ENCODE peak calls at places on chromosomes 2 and 18, in five cellular contexts. One of them, this sample, is unnamed.

GRCh38 chr2:240348522-240348921 is 86.9 kb upstream of the GPC1 start:
- DNase-seq in thoracic aorta: no peak
- DNase-seq in CD4-positive, alpha-beta T cell: no peak
- DNase-seq in foreskin fibroblast: no peak
- DNase-seq in fibroblast of pulmonary artery: no peak
- DNase-seq in this sample: no peak

GRCh38 chr2:241483305-241483704 is 25.1 kb downstream of the STK25 start:
- DNase-seq in foreskin fibroblast: no peak
- DNase-seq in CD4-positive, alpha-beta T cell: no peak
- DNase-seq in thoracic aorta: no peak
- DNase-seq in fibroblast of pulmonary artery: no peak
- DNase-seq in this sample: no peak

GRCh38 chr2:111618577-111618930 is 265.4 kb downstream of the ANAPC1 start:
- DNase-seq in fibroblast of pulmonary artery: no peak
- DNase-seq in CD4-positive, alpha-beta T cell: no peak
- DNase-seq in thoracic aorta: no peak
- DNase-seq in foreskin fibroblast: peak; percentile 79
- DNase-seq in this sample: no peak

GRCh38 chr2:159064446-159065301 is 96.2 kb downstream of the TANC1 start:
- DNase-seq in fibroblast of pulmonary artery: peak; percentile 60
- DNase-seq in CD4-positive, alpha-beta T cell: no peak
- DNase-seq in foreskin fibroblast: peak; percentile 50
- DNase-seq in thoracic aorta: no peak
- DNase-seq in this sample: no peak

GRCh38 chr2:234490239-234491074 is 6.4 kb downstream of the ARL4C start:
- DNase-seq in fibroblast of pulmonary artery: no peak
- DNase-seq in foreskin fibroblast: no peak
- DNase-seq in CD4-positive, alpha-beta T cell: no peak
- DNase-seq in thoracic aorta: no peak
- DNase-seq in this sample: no peak

GRCh38 chr2:161420406-161421025 is 4.4 kb downstream of the TBR1 start:
- DNase-seq in thoracic aorta: no peak
- DNase-seq in foreskin fibroblast: no peak
- DNase-seq in CD4-positive, alpha-beta T cell: no peak
- DNase-seq in fibroblast of pulmonary artery: no peak
- DNase-seq in this sample: no peak

GRCh38 chr2:152037711-152038110 is 61.1 kb downstream of the CACNB4 start:
- DNase-seq in thoracic aorta: no peak
- DNase-seq in foreskin fibroblast: no peak
- DNase-seq in fibroblast of pulmonary artery: no peak
- DNase-seq in CD4-positive, alpha-beta T cell: no peak
- DNase-seq in this sample: no peak

GRCh38 chr2:47346107-47346506 is 56.8 kb upstream of the MSH2 start:
- DNase-seq in fibroblast of pulmonary artery: no peak
- DNase-seq in foreskin fibroblast: no peak
- DNase-seq in CD4-positive, alpha-beta T cell: no peak
- DNase-seq in thoracic aorta: no peak
- DNase-seq in this sample: no peak

GRCh38 chr2:95352291-95353054 is 50.0 kb upstream of the FAHD2A start:
- DNase-seq in CD4-positive, alpha-beta T cell: no peak
- DNase-seq in foreskin fibroblast: no peak
- DNase-seq in fibroblast of pulmonary artery: no peak
- DNase-seq in thoracic aorta: no peak
- DNase-seq in this sample: no peak

GRCh38 chr2:17814601-17815000 is 1.7 kb upstream of the MSGN1 start:
- DNase-seq in foreskin fibroblast: no peak
- DNase-seq in fibroblast of pulmonary artery: no peak
- DNase-seq in CD4-positive, alpha-beta T cell: no peak
- DNase-seq in thoracic aorta: no peak
- DNase-seq in this sample: no peak

GRCh38 chr2:66775730-66776422 is 341.0 kb downstream of the MEIS1 start:
- DNase-seq in foreskin fibroblast: no peak
- DNase-seq in fibroblast of pulmonary artery: no peak
- DNase-seq in CD4-positive, alpha-beta T cell: no peak
- DNase-seq in thoracic aorta: no peak
- DNase-seq in this sample: no peak

GRCh38 chr2:223954401-223954800 is 2.9 kb upstream of the MRPL44 start:
- DNase-seq in CD4-positive, alpha-beta T cell: no peak
- DNase-seq in thoracic aorta: no peak
- DNase-seq in fibroblast of pulmonary artery: peak; percentile 91
- DNase-seq in foreskin fibroblast: peak; percentile 66
- DNase-seq in this sample: no peak

GRCh38 chr2:101995804-101996203 is 4.0 kb downstream of the IL1R2 start:
- DNase-seq in CD4-positive, alpha-beta T cell: no peak
- DNase-seq in thoracic aorta: no peak
- DNase-seq in foreskin fibroblast: no peak
- DNase-seq in fibroblast of pulmonary artery: no peak
- DNase-seq in this sample: no peak

GRCh38 chr2:233448565-233448964 is 94.3 kb downstream of the DGKD start:
- DNase-seq in fibroblast of pulmonary artery: no peak
- DNase-seq in CD4-positive, alpha-beta T cell: no peak
- DNase-seq in foreskin fibroblast: no peak
- DNase-seq in thoracic aorta: no peak
- DNase-seq in this sample: no peak

GRCh38 chr2:128315122-128315828 is 3.4 kb downstream of the HS6ST1 start:
- DNase-seq in fibroblast of pulmonary artery: no peak
- DNase-seq in CD4-positive, alpha-beta T cell: no peak
- DNase-seq in foreskin fibroblast: no peak
- DNase-seq in thoracic aorta: no peak
- DNase-seq in this sample: no peak

GRCh38 chr18:25392199-25392598 is 40.2 kb upstream of the ZNF521 start:
- DNase-seq in fibroblast of pulmonary artery: no peak
- DNase-seq in thoracic aorta: no peak
- DNase-seq in CD4-positive, alpha-beta T cell: no peak
- DNase-seq in foreskin fibroblast: no peak
- DNase-seq in this sample: no peak

GRCh38 chr18:47587587-47587986 is 336.1 kb upstream of the SKOR2 start:
- DNase-seq in fibroblast of pulmonary artery: no peak
- DNase-seq in thoracic aorta: no peak
- DNase-seq in foreskin fibroblast: no peak
- DNase-seq in CD4-positive, alpha-beta T cell: no peak
- DNase-seq in this sample: no peak

GRCh38 chr2:37324536-37324785 is 172 bp downstream of the PRKD3 start:
- DNase-seq in thoracic aorta: peak; percentile 21
- DNase-seq in fibroblast of pulmonary artery: peak; percentile 81
- DNase-seq in foreskin fibroblast: no peak
- DNase-seq in CD4-positive, alpha-beta T cell: peak; percentile 49
- DNase-seq in this sample: no peak

GRCh38 chr2:55885129-55885943 is 38.2 kb downstream of the EFEMP1 start:
- DNase-seq in foreskin fibroblast: peak; percentile 75
- DNase-seq in thoracic aorta: no peak
- DNase-seq in fibroblast of pulmonary artery: peak; percentile 98
- DNase-seq in CD4-positive, alpha-beta T cell: no peak
- DNase-seq in this sample: no peak

GRCh38 chr2:217062774-217063173 is 202.9 kb upstream of the TNP1 start:
- DNase-seq in thoracic aorta: no peak
- DNase-seq in CD4-positive, alpha-beta T cell: no peak
- DNase-seq in foreskin fibroblast: no peak
- DNase-seq in fibroblast of pulmonary artery: no peak
- DNase-seq in this sample: no peak

GRCh38 chr2:8430628-8431027 is 251.2 kb upstream of the ID2 start:
- DNase-seq in thoracic aorta: no peak
- DNase-seq in CD4-positive, alpha-beta T cell: no peak
- DNase-seq in foreskin fibroblast: no peak
- DNase-seq in fibroblast of pulmonary artery: no peak
- DNase-seq in this sample: no peak
- TF ChIP-seq CTCF in thoracic aorta: no peak
- TF ChIP-seq CTCF in CD4-positive, alpha-beta T cell: no peak
- TF ChIP-seq CTCF in foreskin fibroblast: no peak
- TF ChIP-seq CTCF in fibroblast of pulmonary artery: no peak
- TF ChIP-seq CTCF in this sample: no peak

GRCh38 chr2:258933-259332 is 4.9 kb downstream of the SH3YL1 start:
- DNase-seq in foreskin fibroblast: no peak
- DNase-seq in CD4-positive, alpha-beta T cell: no peak
- DNase-seq in fibroblast of pulmonary artery: no peak
- DNase-seq in thoracic aorta: no peak
- DNase-seq in this sample: no peak
- TF ChIP-seq CTCF in foreskin fibroblast: no peak
- TF ChIP-seq CTCF in CD4-positive, alpha-beta T cell: no peak
- TF ChIP-seq CTCF in fibroblast of pulmonary artery: no peak
- TF ChIP-seq CTCF in thoracic aorta: no peak
- TF ChIP-seq CTCF in this sample: no peak

DNA sequence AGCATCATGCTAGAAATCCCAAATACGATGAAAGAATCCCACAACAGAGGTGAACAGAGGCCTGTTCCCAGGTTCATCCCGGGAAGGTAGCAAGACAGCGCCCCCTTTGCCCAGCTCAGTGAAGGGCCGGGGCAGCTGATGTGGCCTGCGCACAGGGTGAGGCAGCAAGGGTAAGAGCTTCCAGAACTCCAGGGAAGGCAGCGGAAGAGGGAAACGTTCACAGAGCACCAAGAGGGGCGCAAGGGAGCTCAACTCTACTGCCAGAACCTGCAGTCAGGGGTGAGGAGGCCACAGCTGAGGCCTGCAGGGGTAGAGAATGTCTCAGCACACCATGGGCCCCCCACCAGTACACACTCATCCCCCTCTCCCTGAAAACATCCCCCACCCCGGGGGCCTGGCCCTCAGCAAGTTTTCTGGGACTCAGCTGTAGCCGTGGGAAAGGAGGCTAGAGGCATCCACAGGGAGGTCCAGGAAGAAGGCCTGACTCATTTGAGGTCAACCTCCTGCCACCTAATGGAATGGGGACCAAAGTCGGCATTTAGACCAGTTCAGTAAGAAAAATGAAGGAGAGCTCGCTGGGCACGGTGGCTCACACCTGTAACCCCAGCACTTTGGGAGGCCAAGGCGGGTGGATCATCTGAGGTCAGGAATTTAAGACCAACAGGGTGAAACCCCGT is 95.6 kb upstream of the ASAP2 start:
- DNase-seq in foreskin fibroblast: no peak
- DNase-seq in fibroblast of pulmonary artery: no peak
- DNase-seq in CD4-positive, alpha-beta T cell: no peak
- DNase-seq in thoracic aorta: no peak
- DNase-seq in this sample: no peak
- TF ChIP-seq CTCF in foreskin fibroblast: peak; percentile 6
- TF ChIP-seq CTCF in fibroblast of pulmonary artery: peak; percentile 22
- TF ChIP-seq CTCF in CD4-positive, alpha-beta T cell: no peak
- TF ChIP-seq CTCF in thoracic aorta: no peak
- TF ChIP-seq CTCF in this sample: peak; percentile 22

GRCh38 chr2:70947556-70948184 is 12.0 kb downstream of the ATP6V1B1 start:
- DNase-seq in CD4-positive, alpha-beta T cell: no peak
- DNase-seq in thoracic aorta: no peak
- DNase-seq in foreskin fibroblast: peak; percentile 41
- DNase-seq in fibroblast of pulmonary artery: peak; percentile 52
- DNase-seq in this sample: no peak

GRCh38 chr2:70944291-70944690 is 8.6 kb downstream of the ATP6V1B1 start:
- DNase-seq in CD4-positive, alpha-beta T cell: no peak
- DNase-seq in foreskin fibroblast: no peak
- DNase-seq in thoracic aorta: no peak
- DNase-seq in fibroblast of pulmonary artery: no peak
- DNase-seq in this sample: no peak

GRCh38 chr2:70949086-70949485 is 13.4 kb downstream of the ATP6V1B1 start:
- DNase-seq in thoracic aorta: no peak
- DNase-seq in foreskin fibroblast: no peak
- DNase-seq in fibroblast of pulmonary artery: no peak
- DNase-seq in CD4-positive, alpha-beta T cell: no peak
- DNase-seq in this sample: no peak

GRCh38 chr2:70946832-70947442 is 11.2 kb downstream of the ATP6V1B1 start:
- DNase-seq in CD4-positive, alpha-beta T cell: peak; percentile 22
- DNase-seq in fibroblast of pulmonary artery: peak; percentile 73
- DNase-seq in thoracic aorta: no peak
- DNase-seq in foreskin fibroblast: peak; percentile 31
- DNase-seq in this sample: peak; percentile 56

DNA sequence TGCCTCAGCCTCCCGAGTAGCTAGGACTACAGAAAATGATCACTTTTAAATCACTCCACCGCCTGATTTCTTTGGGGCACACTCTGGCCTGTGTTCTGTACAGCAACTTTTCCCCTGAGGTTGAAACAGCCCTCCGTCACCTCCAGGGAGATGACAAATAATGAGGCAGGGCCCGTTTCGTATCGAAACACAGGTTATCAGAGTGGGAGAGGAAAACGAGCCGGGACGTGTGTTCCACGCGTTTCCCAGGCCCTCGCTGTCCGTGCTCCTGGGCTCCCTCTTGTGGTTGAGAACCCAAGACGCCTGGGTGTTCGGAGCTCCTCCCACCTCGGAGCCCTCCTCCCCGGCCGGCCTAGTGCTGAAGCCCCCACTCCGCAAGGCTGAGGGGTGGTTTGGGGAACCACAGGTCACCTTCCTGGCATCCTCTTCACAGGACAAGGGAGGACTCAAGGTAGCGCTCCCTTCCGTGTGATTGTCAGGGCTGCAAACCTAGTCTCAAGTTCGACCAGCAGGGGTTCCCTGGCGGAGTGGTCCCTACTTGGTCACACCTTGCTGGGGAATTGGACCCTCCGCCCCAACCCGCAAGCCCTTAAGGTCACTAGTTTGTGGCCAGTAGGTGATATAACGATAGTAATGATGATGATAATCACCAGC is 12.8 kb downstream of the ATP6V1B1 start:
- DNase-seq in thoracic aorta: no peak
- DNase-seq in CD4-positive, alpha-beta T cell: peak; percentile 64
- DNase-seq in foreskin fibroblast: peak; percentile 62
- DNase-seq in fibroblast of pulmonary artery: peak; percentile 76
- DNase-seq in this sample: peak; percentile 84
- TF ChIP-seq CTCF in thoracic aorta: peak; percentile 73
- TF ChIP-seq CTCF in CD4-positive, alpha-beta T cell: peak; percentile 95
- TF ChIP-seq CTCF in foreskin fibroblast: peak; percentile 95
- TF ChIP-seq CTCF in fibroblast of pulmonary artery: peak; percentile 87
- TF ChIP-seq CTCF in this sample: peak; percentile 76

DNA sequence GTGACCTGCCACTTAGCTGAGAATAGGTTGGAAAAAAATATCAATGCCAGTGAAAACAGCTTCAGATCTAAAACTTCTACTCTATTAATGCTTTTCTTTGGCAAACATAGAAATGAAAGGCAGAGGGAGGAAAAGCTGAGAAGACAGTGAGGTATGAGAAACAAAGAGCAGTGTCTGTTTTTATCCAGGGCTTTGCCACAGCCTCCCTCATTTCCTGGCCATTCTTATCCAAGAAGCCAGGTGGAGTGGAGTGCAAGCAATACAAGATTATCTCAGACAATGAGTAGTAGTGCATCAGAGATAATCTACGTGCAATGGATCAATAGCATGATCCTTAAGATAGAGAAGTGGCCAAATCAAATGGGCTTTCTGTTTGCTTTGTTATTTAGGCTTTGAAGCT is 808.7 kb upstream of the PIK3C3 start:
- DNase-seq in foreskin fibroblast: no peak
- DNase-seq in thoracic aorta: no peak
- DNase-seq in CD4-positive, alpha-beta T cell: no peak
- DNase-seq in fibroblast of pulmonary artery: no peak
- DNase-seq in this sample: no peak
- TF ChIP-seq CTCF in foreskin fibroblast: no peak
- TF ChIP-seq CTCF in thoracic aorta: no peak
- TF ChIP-seq CTCF in CD4-positive, alpha-beta T cell: no peak
- TF ChIP-seq CTCF in fibroblast of pulmonary artery: no peak
- TF ChIP-seq CTCF in this sample: no peak

DNA sequence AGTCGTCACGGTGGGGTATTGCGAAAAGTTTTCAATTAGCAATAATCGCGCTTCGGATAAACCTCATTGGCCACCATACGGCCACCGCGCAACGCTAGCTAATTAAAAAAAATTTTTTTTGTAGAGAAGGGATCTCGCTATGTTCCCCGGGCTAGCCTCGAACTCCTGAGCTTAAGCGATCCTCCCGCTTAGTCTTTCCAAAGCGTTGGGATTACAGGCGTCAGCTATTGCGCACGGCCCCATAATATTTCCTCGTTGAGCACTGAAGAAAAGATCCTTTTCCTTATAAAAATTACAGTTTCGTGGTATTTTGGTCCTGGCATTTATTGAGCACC is 759 bp upstream of the ACTR1B start:
- DNase-seq in thoracic aorta: no peak
- DNase-seq in fibroblast of pulmonary artery: no peak
- DNase-seq in foreskin fibroblast: no peak
- DNase-seq in CD4-positive, alpha-beta T cell: no peak
- DNase-seq in this sample: no peak
- TF ChIP-seq CTCF in thoracic aorta: no peak
- TF ChIP-seq CTCF in fibroblast of pulmonary artery: no peak
- TF ChIP-seq CTCF in foreskin fibroblast: no peak
- TF ChIP-seq CTCF in CD4-positive, alpha-beta T cell: no peak
- TF ChIP-seq CTCF in this sample: no peak

GRCh38 chr2:171320208-171320621 is 113.6 kb downstream of the METTL8 start:
- DNase-seq in foreskin fibroblast: no peak
- DNase-seq in thoracic aorta: no peak
- DNase-seq in fibroblast of pulmonary artery: no peak
- DNase-seq in CD4-positive, alpha-beta T cell: no peak
- DNase-seq in this sample: no peak
- TF ChIP-seq CTCF in foreskin fibroblast: no peak
- TF ChIP-seq CTCF in thoracic aorta: no peak
- TF ChIP-seq CTCF in fibroblast of pulmonary artery: no peak
- TF ChIP-seq CTCF in CD4-positive, alpha-beta T cell: no peak
- TF ChIP-seq CTCF in this sample: peak; percentile 29